ENCODE peak calls at places on chromosomes 4 and X, in six cellular contexts. V is K562, Q is Peyer's patch, J is A549, S is prostate gland, Z is sigmoid colon. O is an unnamed sample. For H3K4me1, the result is how much of the 10 kb centered on the place peaks cover.

GRCh38 chr4:48651869-48652447 is 128.1 kb downstream of the FRYL start:
- DNase-seq in J (no peak), Q (no peak), Z (no peak), S (no peak), V (no peak), O (no peak)

GRCh38 chrX:121238093-121238492 is 190.7 kb downstream of the GLUD2 start:
- DNase-seq in J (no peak), V (no peak), Q (no peak), Z (no peak), S (no peak), O (no peak)

GRCh38 chr4:128536746-128537145 is 249.1 kb upstream of the PGRMC2 start:
- DNase-seq in Z (no peak), S (no peak), J (no peak), V (no peak), Q (no peak), O (no peak)

GRCh38 chr4:53592686-53593641 is 1.7 kb upstream of the LNX1 start:
- DNase-seq in S (peak), J (peak), V (peak), Q (no peak), Z (no peak), O (peak)

GRCh38 chr4:177369372-177369771 is 59.7 kb downstream of the NEIL3 start:
- DNase-seq in J (no peak), S (no peak), Q (no peak), V (no peak), Z (no peak), O (no peak)

GRCh38 chr4:81032805-81033684 is 2.5 kb downstream of the BMP3 start:
- DNase-seq in V (no peak), Q (no peak), Z (no peak), J (no peak), S (no peak), O (no peak)

GRCh38 chr4:41757521-41758156 is 9.1 kb upstream of the PHOX2B start:
- DNase-seq in S (no peak), J (no peak), V (no peak), Z (no peak), Q (no peak), O (no peak)

GRCh38 chr4:60879135-60879701 is 320.9 kb upstream of the ADGRL3 start:
- DNase-seq in Z (no peak), S (no peak), Q (no peak), J (no peak), V (no peak), O (no peak)

GRCh38 chrX:26922278-26922677 is 540.9 kb downstream of the PPP4R3C start:
- DNase-seq in Q (no peak), Z (no peak), V (no peak), J (no peak), S (no peak), O (no peak)

GRCh38 chr4:3681191-3681590 is 85.0 kb upstream of the ADRA2C start:
- DNase-seq in Q (no peak), V (no peak), J (no peak), S (no peak), Z (peak), O (no peak)

GRCh38 chrX:9873952-9874351 is 87.7 kb downstream of the SHROOM2 start:
- DNase-seq in J (peak), S (peak), Q (peak), Z (no peak), V (peak), O (peak)

GRCh38 chr4:5424211-5424610 is 284.1 kb downstream of the EVC2 start:
- DNase-seq in V (no peak), J (no peak), S (no peak), Z (no peak), Q (no peak), O (no peak)

GRCh38 chrX:19129694-19130093 is 7.4 kb upstream of the ADGRG2 start:
- DNase-seq in J (no peak), S (no peak), Q (no peak), V (peak), Z (no peak), O (no peak)

GRCh38 chr4:169404959-169405358 is 134.2 kb upstream of the SH3RF1 start:
- DNase-seq in S (no peak), Q (no peak), Z (no peak), V (no peak), J (peak), O (no peak)

GRCh38 chrX:38649674-38650647 is 88.6 kb downstream of the TSPAN7 start:
- DNase-seq in J (no peak), V (peak), Z (no peak), Q (no peak), S (no peak), O (no peak)
- TF ChIP-seq POLR2A in J (no peak), V (no peak), Z (no peak), Q (no peak), S (no peak), O (no peak)

GRCh38 chrX:56786889-56787733 is 58.1 kb downstream of the NBDY start:
- DNase-seq in V (no peak), S (no peak), Z (peak), Q (peak), J (no peak), O (no peak)

GRCh38 chrX:56788717-56789122 is 59.7 kb downstream of the NBDY start:
- DNase-seq in Z (peak), J (no peak), Q (peak), S (peak), V (no peak), O (peak)

GRCh38 chrX:56789518-56790070 is 60.6 kb downstream of the NBDY start:
- DNase-seq in J (no peak), S (no peak), Z (peak), V (no peak), Q (peak), O (peak)

GRCh38 chrX:56787734-56788152 is 58.7 kb downstream of the NBDY start:
- DNase-seq in Q (no peak), S (no peak), V (no peak), Z (peak), J (no peak), O (peak)

GRCh38 chrX:56788229-56788628 is 59.2 kb downstream of the NBDY start:
- DNase-seq in V (no peak), S (no peak), J (no peak), Q (peak), Z (peak), O (peak)
- H3K4me1 ChIP-seq in V (under half), S (under half), J (under half), Q (under half), Z (under half), O (under half)

DNA sequence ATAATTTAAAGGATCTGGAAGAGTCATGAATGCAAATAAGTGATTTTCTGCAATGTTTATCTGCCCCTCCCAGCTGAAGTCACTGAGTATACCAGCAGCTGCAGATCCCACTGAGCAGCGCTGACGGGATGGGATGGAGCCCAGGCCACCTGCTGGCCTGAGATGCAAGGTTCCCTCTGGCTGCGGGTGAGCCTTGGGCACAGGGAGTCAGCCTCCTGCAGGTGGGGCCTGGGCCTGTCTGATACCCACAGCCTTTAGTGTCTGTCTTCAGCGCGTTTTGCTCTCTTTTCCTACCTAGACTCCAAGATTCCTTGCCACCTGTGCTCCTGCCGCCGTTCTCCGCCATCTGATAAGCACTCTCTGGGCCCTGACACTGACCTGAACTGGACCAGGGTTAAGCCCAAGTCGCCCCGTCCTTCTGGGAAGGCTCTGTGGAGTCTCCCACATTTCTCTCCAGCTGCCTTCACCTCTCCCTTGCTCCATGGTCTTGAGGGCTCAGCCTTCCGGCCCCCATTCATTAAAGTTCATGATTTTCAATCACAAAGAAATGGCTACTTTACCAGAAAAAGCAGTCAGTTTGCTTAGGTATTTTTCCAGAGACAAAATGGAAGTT is 223.1 kb upstream of the FAT1 start:
- DNase-seq in J (peak), Q (no peak), S (no peak), V (peak), Z (no peak), O (peak)
- TF ChIP-seq POLR2A in J (no peak), Q (no peak), S (no peak), V (no peak), Z (no peak), O (no peak)

GRCh38 chrX:142711801-142712200 is 313.9 kb upstream of the SPANXN4 start:
- DNase-seq in Z (no peak), S (no peak), Q (no peak), V (no peak), J (no peak), O (no peak)
- H3K4me1 ChIP-seq in Z (under half), S (under half), Q (under half), V (under half), J (under half), O (under half)

O was measured in transverse colon.